ENCODE peak calls at places on chromosomes 11 and 22, in five cellular contexts. One of them, this sample, is unnamed.

GRCh38 chr11:79101736-79102135 is 339.1 kb downstream of the TENM4 start:
- DNase-seq in stimulated activated CD4-positive, alpha-beta T cell treated with anti-CD3 and anti-CD28 coated beads, Interleukin-2, amount 100 ng/mL, for 4 hours: no peak
- DNase-seq in cardiac muscle cell: no peak
- DNase-seq in psoas muscle: no peak
- DNase-seq in T-helper 1 cell: no peak
- DNase-seq in this sample: no peak

GRCh38 chr11:762421-763072 is 14.7 kb downstream of the GATD1 start:
- DNase-seq in stimulated activated CD4-positive, alpha-beta T cell treated with anti-CD3 and anti-CD28 coated beads, Interleukin-2, amount 100 ng/mL, for 4 hours: no peak
- DNase-seq in cardiac muscle cell: peak; percentile 74
- DNase-seq in psoas muscle: peak; percentile 67
- DNase-seq in T-helper 1 cell: no peak
- DNase-seq in this sample: peak; percentile 82

GRCh38 chr22:31119026-31119717 is 3.6 kb upstream of the INPP5J start:
- DNase-seq in stimulated activated CD4-positive, alpha-beta T cell treated with anti-CD3 and anti-CD28 coated beads, Interleukin-2, amount 100 ng/mL, for 4 hours: no peak
- DNase-seq in cardiac muscle cell: no peak
- DNase-seq in psoas muscle: no peak
- DNase-seq in T-helper 1 cell: no peak
- DNase-seq in this sample: no peak

GRCh38 chr11:134340354-134340964 is 8.7 kb downstream of the GLB1L2 start:
- DNase-seq in stimulated activated CD4-positive, alpha-beta T cell treated with anti-CD3 and anti-CD28 coated beads, Interleukin-2, amount 100 ng/mL, for 4 hours: no peak
- DNase-seq in cardiac muscle cell: no peak
- DNase-seq in psoas muscle: no peak
- DNase-seq in T-helper 1 cell: no peak
- DNase-seq in this sample: no peak

GRCh38 chr11:47980907-47981621 is 705 bp downstream of the PTPRJ start:
- DNase-seq in stimulated activated CD4-positive, alpha-beta T cell treated with anti-CD3 and anti-CD28 coated beads, Interleukin-2, amount 100 ng/mL, for 4 hours: no peak
- DNase-seq in cardiac muscle cell: peak; percentile 54
- DNase-seq in psoas muscle: peak; percentile 72
- DNase-seq in T-helper 1 cell: no peak
- DNase-seq in this sample: peak; percentile 91

GRCh38 chr11:115500547-115501503 is 3.4 kb downstream of the CADM1 start:
- DNase-seq in stimulated activated CD4-positive, alpha-beta T cell treated with anti-CD3 and anti-CD28 coated beads, Interleukin-2, amount 100 ng/mL, for 4 hours: no peak
- DNase-seq in cardiac muscle cell: no peak
- DNase-seq in psoas muscle: no peak
- DNase-seq in T-helper 1 cell: no peak
- DNase-seq in this sample: no peak

GRCh38 chr11:45994421-45995341 is 72.2 kb downstream of the LARGE2 start:
- DNase-seq in stimulated activated CD4-positive, alpha-beta T cell treated with anti-CD3 and anti-CD28 coated beads, Interleukin-2, amount 100 ng/mL, for 4 hours: no peak
- DNase-seq in cardiac muscle cell: peak; percentile 87
- DNase-seq in psoas muscle: no peak
- DNase-seq in T-helper 1 cell: no peak
- DNase-seq in this sample: no peak

GRCh38 chr22:36194971-36195370 is 6.6 kb downstream of the APOL4 start:
- DNase-seq in stimulated activated CD4-positive, alpha-beta T cell treated with anti-CD3 and anti-CD28 coated beads, Interleukin-2, amount 100 ng/mL, for 4 hours: peak; percentile 6
- DNase-seq in cardiac muscle cell: peak; percentile 84
- DNase-seq in psoas muscle: peak; percentile 68
- DNase-seq in T-helper 1 cell: peak; percentile 52
- DNase-seq in this sample: peak; percentile 67

GRCh38 chr22:48929276-48929790 is 898.3 kb downstream of the BRD1 start:
- DNase-seq in stimulated activated CD4-positive, alpha-beta T cell treated with anti-CD3 and anti-CD28 coated beads, Interleukin-2, amount 100 ng/mL, for 4 hours: no peak
- DNase-seq in cardiac muscle cell: no peak
- DNase-seq in psoas muscle: no peak
- DNase-seq in T-helper 1 cell: no peak
- DNase-seq in this sample: no peak

GRCh38 chr11:76604652-76605241 is 65.8 kb downstream of the LRRC32 start:
- DNase-seq in stimulated activated CD4-positive, alpha-beta T cell treated with anti-CD3 and anti-CD28 coated beads, Interleukin-2, amount 100 ng/mL, for 4 hours: no peak
- DNase-seq in cardiac muscle cell: peak; percentile 85
- DNase-seq in psoas muscle: no peak
- DNase-seq in T-helper 1 cell: no peak
- DNase-seq in this sample: no peak

GRCh38 chr11:92505689-92506088 is 281.1 kb downstream of the FAT3 start:
- DNase-seq in stimulated activated CD4-positive, alpha-beta T cell treated with anti-CD3 and anti-CD28 coated beads, Interleukin-2, amount 100 ng/mL, for 4 hours: no peak
- DNase-seq in cardiac muscle cell: no peak
- DNase-seq in psoas muscle: no peak
- DNase-seq in T-helper 1 cell: no peak
- DNase-seq in this sample: no peak

GRCh38 chr11:19910931-19911330 is 198.3 kb downstream of the NAV2 start:
- DNase-seq in stimulated activated CD4-positive, alpha-beta T cell treated with anti-CD3 and anti-CD28 coated beads, Interleukin-2, amount 100 ng/mL, for 4 hours: no peak
- DNase-seq in cardiac muscle cell: no peak
- DNase-seq in psoas muscle: no peak
- DNase-seq in T-helper 1 cell: no peak
- DNase-seq in this sample: no peak